ENCODE peak calls at places on chromosomes 5 and 9, in eight cellular contexts. H is NCI-H510A treated with DMSO at 0.1 percent for 48 hours; Q is heart right ventricle; E is substantia nigra; S is mesothelial cell of epicardium; Z is A673; K is occipital lobe; B is activated naive CD8-positive, alpha-beta T cell treated with anti-CD3 and anti-CD28 coated beads, Interleukin-2, amount 50 U/mL, for 16 hours. U is an unnamed sample.
A peak's percentile ranks its signal among the peaks of the same experiment; 100 is the strongest.

GRCh38 chr9:36961568-36962360 is 72.3 kb downstream of the PAX5 start:
- DNase-seq in H (no peak), Q (no peak), E (no peak), S (no peak), Z (no peak), K (no peak), B (no peak), U (no peak)

GRCh38 chr5:124628251-124628650 is 118.2 kb downstream of the ZNF608 start:
- DNase-seq in H (no peak), Q (no peak), E (no peak), S (no peak), Z (no peak), K (no peak), B (no peak), U (no peak)

GRCh38 chr9:134548185-134548584 is 93.4 kb upstream of the COL5A1 start:
- DNase-seq in H (no peak), Q (no peak), E (no peak), S (no peak), Z (no peak), K (no peak), B (no peak), U (peak; percentile 1)

GRCh38 chr9:36878161-36878560 is 155.9 kb downstream of the PAX5 start:
- DNase-seq in H (no peak), Q (no peak), E (no peak), S (no peak), Z (no peak), K (no peak), B (no peak), U (no peak)

GRCh38 chr5:132802044-132802684 is 10.9 kb upstream of the SOWAHA start:
- DNase-seq in H (no peak), Q (no peak), E (no peak), S (no peak), Z (no peak), K (no peak), B (no peak), U (no peak)

GRCh38 chr5:82244151-82244550 is 34.0 kb downstream of the RPS23 start:
- DNase-seq in H (no peak), Q (no peak), E (no peak), S (no peak), Z (no peak), K (no peak), B (no peak), U (no peak)

GRCh38 chr5:94378062-94378461 is 240.3 kb downstream of the KIAA0825 start:
- DNase-seq in H (no peak), Q (no peak), E (no peak), S (no peak), Z (no peak), K (no peak), B (no peak), U (no peak)

GRCh38 chr5:124596595-124597388 is 149.6 kb downstream of the ZNF608 start:
- DNase-seq in H (no peak), Q (no peak), E (no peak), S (no peak), Z (no peak), K (no peak), B (no peak), U (no peak)

GRCh38 chr5:14759744-14760547 is 95.4 kb downstream of the OTULIN start:
- DNase-seq in H (no peak), Q (no peak), E (no peak), S (no peak), Z (no peak), K (no peak), B (no peak), U (no peak)

GRCh38 chr9:2158729-2159128 is 143.6 kb downstream of the SMARCA2 start:
- DNase-seq in H (no peak), Q (no peak), E (no peak), S (no peak), Z (peak; percentile 21), K (no peak), B (no peak), U (no peak)

GRCh38 chr5:139904566-139905400 is 109.2 kb downstream of the PSD2 start:
- DNase-seq in H (no peak), Q (no peak), E (no peak), S (no peak), Z (no peak), K (no peak), B (no peak), U (no peak)

GRCh38 chr9:105401651-105402050 is 46.2 kb upstream of the FSD1L start:
- DNase-seq in H (peak; percentile 1), Q (no peak), E (no peak), S (no peak), Z (peak; percentile 22), K (no peak), B (no peak), U (no peak)

GRCh38 chr9:19698960-19699359 is 89.9 kb downstream of the SLC24A2 start:
- DNase-seq in H (no peak), Q (no peak), E (no peak), S (no peak), Z (no peak), K (no peak), B (no peak), U (no peak)

GRCh38 chr5:98309785-98310566 is 463.5 kb upstream of the RGMB start:
- DNase-seq in H (no peak), Q (peak; percentile 12), E (no peak), S (no peak), Z (peak; percentile 78), K (peak; percentile 22), B (no peak), U (no peak)

GRCh38 chr9:123080444-123080843 is 47.0 kb downstream of the GPR21 start:
- DNase-seq in H (no peak), Q (no peak), E (no peak), S (no peak), Z (no peak), K (no peak), B (no peak), U (no peak)

GRCh38 chr5:78627175-78627574 is 21.4 kb downstream of the LHFPL2 start:
- DNase-seq in H (no peak), Q (no peak), E (peak; percentile 16), S (no peak), Z (no peak), K (no peak), B (no peak), U (no peak)

GRCh38 chr5:106408141-106408540 is 1262.6 kb downstream of the EFNA5 start:
- DNase-seq in H (no peak), Q (no peak), E (no peak), S (no peak), Z (no peak), K (no peak), B (no peak), U (no peak)

GRCh38 chr9:12613071-12613470 is 80.1 kb upstream of the TYRP1 start:
- DNase-seq in H (no peak), Q (no peak), E (no peak), S (no peak), Z (no peak), K (no peak), B (no peak), U (no peak)

GRCh38 chr5:5155617-5156016 is 15.5 kb downstream of the ADAMTS16 start:
- DNase-seq in H (no peak), Q (no peak), E (no peak), S (no peak), Z (peak; percentile 69), K (no peak), B (no peak), U (no peak)

U was measured in left ventricle myocardium inferior.